ENCODE peak calls at places on chromosomes 13 and 19, in ten cellular contexts. J is Peyer's patch, X is testis, W is lower leg skin, T is A549, C is esophagus muscularis mucosa, A is endothelial cell of umbilical vein, V is ovary, Y is breast epithelium, L is uterus. I is an unnamed sample.

GRCh38 chr13:29546662-29547061 is 48.8 kb downstream of the SLC7A1 start:
- DNase-seq in T (no peak), Y (no peak), L (no peak), X (no peak), W (no peak), V (no peak), C (no peak), J (no peak), A (peak; percentile 58), I (no peak)

GRCh38 chr19:3404324-3405260 is 38.2 kb downstream of the NFIC start:
- DNase-seq in A (peak; percentile 83), W (peak; percentile 79), T (no peak), X (peak; percentile 87), L (peak; percentile 93), V (peak; percentile 93), J (peak; percentile 63), Y (peak; percentile 88), C (peak; percentile 95), I (no peak)

GRCh38 chr19:55418185-55418584 is 10.6 kb upstream of the UBE2S start:
- DNase-seq in Y (no peak), X (peak; percentile 75), T (peak; percentile 88), V (no peak), J (no peak), C (no peak), W (peak; percentile 30), A (peak; percentile 71), L (no peak), I (peak; percentile 72)

GRCh38 chr19:5673752-5674151 is 6.6 kb downstream of the MICOS13 start:
- DNase-seq in V (no peak), C (no peak), A (no peak), W (no peak), Y (no peak), X (no peak), L (no peak), J (no peak), T (no peak), I (no peak)

GRCh38 chr13:98846991-98847390 is 94.5 kb upstream of the SLC15A1 start:
- DNase-seq in A (no peak), W (no peak), J (no peak), C (no peak), V (no peak), T (no peak), L (no peak), Y (no peak), X (no peak), I (no peak)

GRCh38 chr13:61685683-61686013 is 270.0 kb upstream of the PCDH20 start:
- DNase-seq in Y (no peak), J (no peak), T (peak; percentile 24), C (no peak), V (no peak), A (no peak), W (no peak), X (peak; percentile 25), L (no peak), I (no peak)

GRCh38 chr13:33262069-33262487 is 23.5 kb downstream of the STARD13 start:
- DNase-seq in A (peak; percentile 22), L (peak; percentile 65), X (no peak), C (no peak), W (no peak), T (no peak), V (no peak), Y (no peak), J (peak; percentile 56), I (no peak)

GRCh38 chr13:77969299-77969698 is 50.7 kb upstream of the EDNRB start:
- DNase-seq in W (no peak), X (no peak), J (no peak), V (no peak), Y (no peak), T (no peak), A (no peak), C (no peak), L (no peak), I (no peak)

GRCh38 chr19:35295792-35296462 is 4.0 kb downstream of the MAG start:
- DNase-seq in Y (no peak), C (no peak), J (no peak), X (no peak), L (no peak), T (no peak), A (no peak), W (no peak), V (no peak), I (no peak)

GRCh38 chr19:42217522-42218442 is at the start of gene DEDD2:
- DNase-seq in T (peak; percentile 100), A (peak; percentile 96), X (peak; percentile 96), J (peak; percentile 99), V (peak; percentile 98), W (peak; percentile 97), L (peak; percentile 97), C (peak; percentile 99), Y (peak; percentile 99), I (peak; percentile 99)

GRCh38 chr19:42216653-42217521 is 590 bp downstream of the DEDD2 start:
- DNase-seq in T (no peak), Y (peak; percentile 60), L (peak; percentile 37), X (peak; percentile 56), V (peak; percentile 74), A (peak; percentile 47), C (no peak), W (no peak), J (peak; percentile 68), I (peak; percentile 81)

GRCh38 chr19:42224940-42225717 is 5.0 kb downstream of the ZNF526 start:
- DNase-seq in A (no peak), C (no peak), X (no peak), T (no peak), J (no peak), Y (no peak), V (no peak), W (no peak), L (no peak), I (no peak)

GRCh38 chr19:42220751-42221097 is 612 bp downstream of the ZNF526 start:
- DNase-seq in L (no peak), W (no peak), X (no peak), A (peak; percentile 12), V (no peak), Y (no peak), C (no peak), T (no peak), J (no peak), I (no peak)

GRCh38 chr19:42219812-42220750 is at the start of gene ZNF526:
- DNase-seq in L (peak; percentile 96), Y (peak; percentile 93), V (peak; percentile 98), W (peak; percentile 97), J (peak; percentile 98), A (peak; percentile 99), C (peak; percentile 99), T (peak; percentile 100), X (peak; percentile 98), I (peak; percentile 98)
- TF ChIP-seq POLR2A in L (peak; percentile 76), Y (no peak), V (peak; percentile 69), W (no peak), J (peak; percentile 62), A (peak; percentile 74), C (peak; percentile 38), T (peak; percentile 87), X (peak; percentile 49), I (peak; percentile 86)

DNA sequence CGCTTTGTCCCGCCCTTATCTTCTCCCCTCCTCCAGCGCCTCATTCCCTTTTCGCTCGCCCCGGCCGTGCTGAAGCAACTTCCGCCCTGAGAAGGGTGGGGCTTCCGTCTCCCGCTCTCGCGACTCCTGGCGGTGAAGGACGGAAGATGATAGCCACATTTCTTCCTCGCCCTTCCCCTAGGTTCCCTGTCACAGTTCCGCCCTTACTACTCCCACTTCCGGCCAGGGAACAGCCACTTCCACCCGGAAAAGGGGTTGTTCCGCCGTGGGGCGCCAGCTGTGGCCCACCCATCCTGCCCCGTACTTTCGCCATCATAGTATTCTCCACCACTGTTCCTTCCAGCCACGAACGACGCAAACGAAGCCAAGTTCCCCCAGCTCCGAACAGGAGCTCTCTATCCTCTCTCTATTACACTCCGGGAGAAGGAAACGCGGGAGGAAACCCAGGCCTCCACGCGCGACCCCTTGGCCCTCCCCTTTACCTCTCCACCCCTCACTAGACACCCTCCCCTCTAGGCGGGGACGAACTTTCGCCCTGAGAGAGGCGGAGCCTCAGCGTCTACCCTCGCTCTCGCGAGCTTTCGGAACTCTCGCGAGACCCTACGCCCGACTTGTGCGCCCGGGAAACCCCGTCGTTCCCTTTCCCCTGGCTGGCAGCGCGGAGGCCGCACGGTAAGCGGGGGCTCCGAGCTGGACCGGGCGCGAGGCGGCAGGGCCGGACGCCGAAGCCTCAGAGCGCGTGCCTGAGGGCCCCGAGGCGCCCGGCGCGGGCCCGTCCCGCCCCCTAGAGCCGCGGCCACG is at the start of gene RPS19:
- DNase-seq in V (peak; percentile 99), L (peak; percentile 98), C (peak; percentile 99), J (peak; percentile 98), W (peak; percentile 98), Y (peak; percentile 98), X (peak; percentile 99), A (peak; percentile 99), T (peak; percentile 100), I (peak; percentile 99)
- TF ChIP-seq POLR2A in V (peak; percentile 80), L (peak; percentile 45), C (peak; percentile 44), J (peak; percentile 59), W (no peak), Y (peak; percentile 54), X (no peak), A (peak; percentile 86), T (peak; percentile 95), I (peak; percentile 87)

GRCh38 chr19:862529-863304 is 3.3 kb downstream of the CFD start:
- DNase-seq in J (peak; percentile 78), Y (peak; percentile 83), V (peak; percentile 80), C (no peak), A (peak; percentile 47), X (peak; percentile 79), W (peak; percentile 69), T (peak; percentile 64), L (peak; percentile 53), I (peak; percentile 87)
- TF ChIP-seq POLR2A in J (no peak), Y (no peak), V (no peak), C (no peak), A (no peak), X (no peak), W (no peak), T (no peak), L (no peak), I (no peak)

GRCh38 chr19:16519230-16519687 is 23.0 kb downstream of the CHERP start:
- DNase-seq in J (no peak), V (no peak), Y (no peak), X (no peak), L (no peak), T (no peak), C (no peak), W (no peak), A (no peak), I (no peak)
- TF ChIP-seq POLR2A in J (no peak), V (no peak), Y (no peak), X (no peak), L (no peak), T (no peak), C (no peak), W (no peak), A (no peak), I (no peak)

I was measured in erythroblast.